ENCODE peak calls at places on chromosomes 13 and 19, in six cellular contexts. E, S, V, T, I and Z are unnamed samples.

GRCh38 chr13:44506251-44506650 is 69.9 kb downstream of the TSC22D1 start:
- DNase-seq in E (no peak), S (no peak), V (no peak), T (no peak), I (no peak), Z (no peak)

GRCh38 chr19:40607898-40608621 is 6.9 kb downstream of the LTBP4 start:
- DNase-seq in E (no peak), S (no peak), V (no peak), T (no peak), I (no peak), Z (no peak)

GRCh38 chr13:37486171-37486661 is 112.4 kb downstream of the POSTN start:
- DNase-seq in E (no peak), S (no peak), V (no peak), T (no peak), I (peak), Z (no peak)

GRCh38 chr19:1763648-1764292 is 10.5 kb downstream of the ONECUT3 start:
- DNase-seq in E (no peak), S (no peak), V (no peak), T (no peak), I (no peak), Z (no peak)

GRCh38 chr19:39032164-39032918 is at the start of gene FBXO27:
- DNase-seq in E (peak), S (no peak), V (peak), T (no peak), I (peak), Z (no peak)

GRCh38 chr13:21230516-21230915 is 54.1 kb downstream of the MRPL57 start:
- DNase-seq in E (no peak), S (no peak), V (no peak), T (peak), I (no peak), Z (no peak)

GRCh38 chr19:49340069-49340864 is 5.1 kb downstream of the CD37 start:
- DNase-seq in E (peak), S (peak), V (peak), T (no peak), I (peak), Z (no peak)

GRCh38 chr13:73058432-73058740 is 419 bp upstream of the KLF5 start:
- DNase-seq in E (no peak), S (no peak), V (no peak), T (no peak), I (no peak), Z (no peak)

GRCh38 chr13:92136449-92137180 is 738.2 kb downstream of the GPC5 start:
- DNase-seq in E (no peak), S (no peak), V (no peak), T (peak), I (peak), Z (no peak)

GRCh38 chr19:3095375-3096191 is 1.4 kb downstream of the GNA11 start:
- DNase-seq in E (peak), S (no peak), V (no peak), T (no peak), I (no peak), Z (peak)

GRCh38 chr19:5953680-5954213 is 24.2 kb downstream of the RANBP3 start:
- DNase-seq in E (no peak), S (no peak), V (no peak), T (peak), I (no peak), Z (no peak)

GRCh38 chr13:28658796-28659610 is at the start of gene POMP:
- DNase-seq in E (peak), S (peak), V (peak), T (peak), I (peak), Z (peak)

GRCh38 chr13:106105153-106105552 is 430.3 kb downstream of the EFNB2 start:
- DNase-seq in E (no peak), S (no peak), V (no peak), T (no peak), I (no peak), Z (no peak)

GRCh38 chr19:45123440-45123850 is 30.5 kb downstream of the PPP1R37 start:
- DNase-seq in E (peak), S (no peak), V (no peak), T (no peak), I (no peak), Z (no peak)

GRCh38 chr13:99796175-99796819 is 175.3 kb downstream of the ZIC5 start:
- DNase-seq in E (peak), S (peak), V (no peak), T (peak), I (peak), Z (no peak)

GRCh38 chr19:43639507-43640423 is at the start of gene CADM4:
- DNase-seq in E (peak), S (no peak), V (no peak), T (no peak), I (no peak), Z (peak)

GRCh38 chr19:45632468-45633196 is 6.6 kb downstream of the EML2 start:
- DNase-seq in E (peak), S (peak), V (peak), T (peak), I (peak), Z (peak)

GRCh38 chr13:30898721-30899188 is 7.3 kb upstream of the MEDAG start:
- DNase-seq in E (peak), S (no peak), V (no peak), T (peak), I (peak), Z (no peak)

GRCh38 chr19:55640043-55640576 is 692 bp upstream of the ZNF580 start:
- DNase-seq in E (no peak), S (peak), V (peak), T (peak), I (peak), Z (peak)

GRCh38 chr13:98976338-98976737 is 1.5 kb downstream of the DOCK9 start:
- DNase-seq in E (no peak), S (no peak), V (no peak), T (no peak), I (peak), Z (no peak)

GRCh38 chr19:3818479-3818878 is 32.3 kb upstream of the MATK start:
- DNase-seq in E (no peak), S (no peak), V (no peak), T (peak), I (peak), Z (no peak)

GRCh38 chr19:39405930-39406655 is 554 bp upstream of the ZFP36 start:
- DNase-seq in E (no peak), S (peak), V (no peak), T (no peak), I (no peak), Z (peak)

GRCh38 chr19:54179921-54180452 is 7.0 kb upstream of the TMC4 start:
- DNase-seq in E (peak), S (peak), V (no peak), T (peak), I (peak), Z (no peak)

GRCh38 chr13:113845055-113845454 is 18.8 kb downstream of the GAS6 start:
- DNase-seq in E (no peak), S (no peak), V (no peak), T (no peak), I (no peak), Z (no peak)

GRCh38 chr19:48487944-48488343 is 18.8 kb downstream of the CYTH2 start:
- DNase-seq in E (no peak), S (no peak), V (peak), T (no peak), I (peak), Z (no peak)

GRCh38 chr19:57351867-57352266 is 796 bp downstream of the ZNF304 start:
- DNase-seq in E (peak), S (no peak), V (no peak), T (no peak), I (peak), Z (no peak)

GRCh38 chr19:57348136-57348535 is 2.9 kb upstream of the ZNF304 start:
- DNase-seq in E (no peak), S (no peak), V (no peak), T (no peak), I (peak), Z (no peak)

GRCh38 chr19:57355916-57356315 is 4.8 kb downstream of the ZNF304 start:
- DNase-seq in E (no peak), S (no peak), V (no peak), T (no peak), I (no peak), Z (no peak)

GRCh38 chr19:57350877-57351805 is at the start of gene ZNF304:
- DNase-seq in E (peak), S (peak), V (peak), T (peak), I (peak), Z (peak)
- H3K27ac ChIP-seq in E (peak), S (no peak), V (peak), T (peak), I (peak), Z (peak)

GRCh38 chr19:18437481-18438330 is at the start of gene ISYNA1:
- DNase-seq in E (peak), S (no peak), V (no peak), T (peak), I (peak), Z (peak)
- H3K27ac ChIP-seq in E (peak), S (no peak), V (peak), T (peak), I (peak), Z (peak)

GRCh38 chr13:23608704-23609413 is 38.6 kb downstream of the TNFRSF19 start:
- DNase-seq in E (no peak), S (no peak), V (peak), T (peak), I (peak), Z (no peak)

GRCh38 chr13:23608138-23608537 is 37.9 kb downstream of the TNFRSF19 start:
- DNase-seq in E (no peak), S (no peak), V (no peak), T (no peak), I (no peak), Z (no peak)

GRCh38 chr13:23610187-23610576 is 40.0 kb downstream of the TNFRSF19 start:
- DNase-seq in E (no peak), S (no peak), V (no peak), T (peak), I (no peak), Z (no peak)

GRCh38 chr13:23610966-23611486 is 40.8 kb downstream of the TNFRSF19 start:
- DNase-seq in E (no peak), S (no peak), V (no peak), T (peak), I (peak), Z (no peak)

DNA sequence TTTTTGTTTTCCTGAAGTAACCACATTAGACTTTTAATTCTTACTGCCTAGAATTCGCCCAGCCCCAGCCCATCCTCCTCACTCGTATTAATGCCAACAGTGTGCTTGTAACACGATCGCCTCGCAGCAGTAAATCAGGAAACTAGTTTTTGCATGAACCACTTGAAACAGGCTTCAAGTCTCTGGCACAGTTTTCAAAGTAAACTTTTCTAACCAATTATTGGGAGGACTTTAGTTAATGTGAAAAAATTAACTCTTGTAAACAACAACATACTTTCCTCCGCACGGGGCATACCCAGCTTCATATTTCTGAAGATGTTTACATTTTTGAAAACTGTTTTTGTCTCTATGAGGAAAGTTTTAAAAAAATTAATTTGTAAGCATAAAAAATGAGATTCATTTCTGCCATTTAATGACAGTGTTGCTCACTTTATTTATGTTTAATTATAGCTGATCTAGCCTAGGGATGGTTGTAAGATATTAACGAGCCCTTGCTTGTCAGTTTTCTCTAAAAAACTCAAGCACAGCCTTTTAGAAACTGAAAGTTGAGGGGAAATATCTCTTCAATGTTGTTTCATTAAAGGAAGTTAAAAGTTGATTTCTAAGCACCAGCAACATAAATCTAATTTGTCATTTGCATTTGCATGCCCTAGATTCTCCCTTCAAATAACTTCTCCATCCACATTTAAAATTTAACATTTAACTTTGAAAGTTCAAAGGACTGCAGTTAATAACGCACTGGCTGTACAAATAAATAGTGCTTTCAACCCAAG is 39.4 kb downstream of the TNFRSF19 start:
- DNase-seq in E (no peak), S (no peak), V (peak), T (peak), I (peak), Z (no peak)
- H3K27ac ChIP-seq in E (peak), S (no peak), V (peak), T (peak), I (no peak), Z (no peak)

GRCh38 chr13:23744315-23744714 is 144.9 kb downstream of the MIPEP start:
- DNase-seq in E (no peak), S (no peak), V (no peak), T (no peak), I (no peak), Z (no peak)

GRCh38 chr13:23743269-23743668 is 145.9 kb downstream of the MIPEP start:
- DNase-seq in E (no peak), S (no peak), V (no peak), T (no peak), I (no peak), Z (no peak)

GRCh38 chr13:23741879-23742510 is 147.2 kb downstream of the MIPEP start:
- DNase-seq in E (no peak), S (peak), V (no peak), T (no peak), I (no peak), Z (no peak)

GRCh38 chr13:23740002-23740401 is 149.2 kb downstream of the MIPEP start:
- DNase-seq in E (no peak), S (no peak), V (no peak), T (no peak), I (no peak), Z (no peak)

DNA sequence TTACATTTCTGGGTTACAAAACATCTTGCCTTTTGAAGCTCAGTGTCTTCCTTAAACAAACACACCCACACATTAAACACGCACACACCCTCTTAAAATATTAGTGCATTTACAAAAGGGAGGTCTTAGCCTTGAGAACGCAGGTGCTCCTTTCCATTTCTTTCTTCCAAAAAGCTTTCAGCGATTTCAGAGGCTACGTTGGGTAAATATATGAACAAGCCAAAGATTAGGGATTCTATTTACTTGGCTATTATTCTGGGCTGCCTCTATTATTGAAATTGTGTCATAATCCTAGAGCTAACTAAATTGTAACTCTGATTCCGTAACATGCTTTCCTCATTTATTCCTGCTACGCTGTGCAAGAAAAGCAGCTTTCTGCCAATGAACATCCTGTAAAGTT is 145.5 kb downstream of the MIPEP start:
- DNase-seq in E (no peak), S (no peak), V (no peak), T (no peak), I (no peak), Z (no peak)
- H3K27ac ChIP-seq in E (peak), S (no peak), V (no peak), T (no peak), I (no peak), Z (no peak)

GRCh38 chr19:16446108-16447014 is 25.4 kb downstream of the EPS15L1 start:
- DNase-seq in E (no peak), S (peak), V (no peak), T (peak), I (no peak), Z (no peak)

GRCh38 chr19:16444273-16444597 is 27.5 kb downstream of the EPS15L1 start:
- DNase-seq in E (no peak), S (peak), V (no peak), T (no peak), I (no peak), Z (no peak)

GRCh38 chr19:16449330-16449961 is 22.3 kb downstream of the EPS15L1 start:
- DNase-seq in E (no peak), S (peak), V (no peak), T (no peak), I (no peak), Z (no peak)

GRCh38 chr19:16445238-16446107 is 26.3 kb downstream of the EPS15L1 start:
- DNase-seq in E (no peak), S (peak), V (no peak), T (no peak), I (no peak), Z (no peak)

GRCh38 chr19:16447015-16447384 is 24.8 kb downstream of the EPS15L1 start:
- DNase-seq in E (peak), S (peak), V (peak), T (peak), I (peak), Z (no peak)
- H3K27ac ChIP-seq in E (peak), S (peak), V (peak), T (peak), I (peak), Z (peak)

GRCh38 chr13:48662226-48662625 is 8.5 kb downstream of the CYSLTR2 start:
- DNase-seq in E (no peak), S (no peak), V (no peak), T (no peak), I (no peak), Z (no peak)

GRCh38 chr13:48655291-48655690 is 1.6 kb downstream of the CYSLTR2 start:
- DNase-seq in E (no peak), S (no peak), V (no peak), T (no peak), I (no peak), Z (no peak)

GRCh38 chr13:48656621-48657020 is 2.9 kb downstream of the CYSLTR2 start:
- DNase-seq in E (no peak), S (no peak), V (no peak), T (no peak), I (peak), Z (no peak)

GRCh38 chr13:48661112-48661511 is 7.4 kb downstream of the CYSLTR2 start:
- DNase-seq in E (no peak), S (no peak), V (no peak), T (no peak), I (no peak), Z (no peak)

GRCh38 chr13:48660356-48661076 is 6.8 kb downstream of the CYSLTR2 start:
- DNase-seq in E (peak), S (no peak), V (no peak), T (no peak), I (no peak), Z (no peak)
- H3K27ac ChIP-seq in E (peak), S (no peak), V (peak), T (no peak), I (peak), Z (no peak)